ENCODE peak calls at places on chromosomes 4 and X, in ten cellular contexts. K is HCT116, I is astrocyte of the spinal cord, P is stomach, R is neural progenitor cell, D is coronary artery, B is fibroblast of lung, Z is GM06990, C is brain microvascular endothelial cell, H is upper lobe of right lung. A is an unnamed sample.

GRCh38 chr4:93791570-93792195 is 36.9 kb upstream of the ATOH1 start:
- DNase-seq in D (no peak), Z (peak; percentile 2), P (peak; percentile 59), K (peak; percentile 55), I (peak; percentile 59), B (peak; percentile 23), C (peak; percentile 40), H (no peak), R (peak; percentile 83), A (no peak)

GRCh38 chr4:34271479-34272355 is 1972.6 kb downstream of the ARAP2 start:
- DNase-seq in K (no peak), H (no peak), Z (no peak), C (no peak), B (no peak), P (no peak), I (no peak), D (no peak), R (no peak), A (no peak)

GRCh38 chr4:185738038-185738552 is 73.9 kb downstream of the SORBS2 start:
- DNase-seq in B (peak; percentile 72), H (no peak), I (peak; percentile 60), Z (no peak), P (no peak), R (no peak), C (peak; percentile 42), K (no peak), D (no peak), A (peak; percentile 52)

GRCh38 chr4:56658410-56659003 is 22.6 kb downstream of the HOPX start:
- DNase-seq in B (peak; percentile 85), I (peak; percentile 71), D (no peak), C (no peak), K (no peak), Z (no peak), R (no peak), H (no peak), P (no peak), A (no peak)

GRCh38 chrX:45056428-45057145 is 144.1 kb downstream of the DIPK2B start:
- DNase-seq in C (no peak), R (no peak), K (no peak), Z (no peak), I (no peak), H (no peak), D (no peak), B (no peak), P (no peak), A (no peak)

GRCh38 chr4:41882622-41883347 is 52.4 kb upstream of the TMEM33 start:
- DNase-seq in Z (peak; percentile 60), C (peak; percentile 25), B (peak; percentile 19), I (peak; percentile 42), D (no peak), R (peak; percentile 72), K (no peak), P (peak; percentile 42), H (peak; percentile 74), A (no peak)

GRCh38 chr4:114386637-114387233 is 211.9 kb upstream of the UGT8 start:
- DNase-seq in C (peak; percentile 39), I (peak; percentile 59), K (peak; percentile 38), Z (peak; percentile 6), R (peak; percentile 41), P (no peak), B (peak; percentile 31), D (no peak), H (no peak), A (no peak)

GRCh38 chr4:149223659-149224058 is 592.0 kb downstream of the IQCM start:
- DNase-seq in K (no peak), C (no peak), H (no peak), I (peak; percentile 8), R (no peak), Z (no peak), B (peak; percentile 83), P (no peak), D (no peak), A (peak; percentile 27)

GRCh38 chr4:17657849-17658248 is 43.4 kb downstream of the MED28 start:
- DNase-seq in H (no peak), P (no peak), Z (no peak), I (no peak), B (no peak), K (no peak), C (no peak), D (no peak), R (no peak), A (no peak)

GRCh38 chr4:59374416-59374815 is 1825.7 kb upstream of the ADGRL3 start:
- DNase-seq in I (no peak), C (no peak), P (no peak), B (no peak), H (no peak), Z (no peak), R (no peak), D (no peak), K (no peak), A (no peak)

GRCh38 chrX:120672389-120672788 is 42.5 kb upstream of the C1GALT1C1 start:
- DNase-seq in R (no peak), B (peak; percentile 84), P (peak; percentile 30), D (no peak), K (peak; percentile 1), I (peak; percentile 84), C (peak; percentile 85), Z (no peak), H (no peak), A (peak; percentile 62)

GRCh38 chr4:159398236-159398638 is 295.4 kb downstream of the RAPGEF2 start:
- DNase-seq in Z (no peak), H (no peak), C (no peak), D (no peak), R (no peak), I (peak; percentile 37), P (no peak), B (peak; percentile 68), K (no peak), A (no peak)

GRCh38 chr4:183142566-183143545 is 43.8 kb downstream of the WWC2 start:
- DNase-seq in B (peak; percentile 83), C (no peak), Z (no peak), I (peak; percentile 55), P (peak; percentile 88), K (no peak), D (no peak), R (no peak), H (no peak), A (peak; percentile 64)

GRCh38 chr4:100290585-100290984 is 100.3 kb upstream of the DDIT4L start:
- DNase-seq in R (no peak), C (no peak), D (no peak), B (peak; percentile 50), K (no peak), I (no peak), H (no peak), P (no peak), Z (no peak), A (no peak)

GRCh38 chr4:140219567-140219966 is 65.6 kb upstream of the MAML3 start:
- DNase-seq in I (no peak), P (no peak), Z (no peak), H (no peak), C (no peak), D (no peak), B (no peak), K (no peak), R (peak; percentile 33), A (no peak)

GRCh38 chr4:73620115-73620792 is at the start of gene RASSF6:
- DNase-seq in B (peak; percentile 20), C (no peak), P (peak; percentile 89), I (no peak), H (peak; percentile 93), R (peak; percentile 73), Z (peak; percentile 47), D (no peak), K (peak; percentile 55), A (no peak)

GRCh38 chr4:30600246-30600645 is 119.9 kb upstream of the PCDH7 start:
- DNase-seq in P (no peak), R (peak; percentile 73), H (no peak), K (no peak), I (peak; percentile 61), Z (no peak), D (no peak), B (peak; percentile 47), C (no peak), A (no peak)

GRCh38 chr4:88690355-88690754 is 7.3 kb downstream of the NAP1L5 start:
- DNase-seq in R (no peak), H (no peak), I (no peak), C (peak; percentile 41), Z (no peak), K (no peak), B (peak; percentile 58), P (no peak), D (no peak), A (no peak)

DNA sequence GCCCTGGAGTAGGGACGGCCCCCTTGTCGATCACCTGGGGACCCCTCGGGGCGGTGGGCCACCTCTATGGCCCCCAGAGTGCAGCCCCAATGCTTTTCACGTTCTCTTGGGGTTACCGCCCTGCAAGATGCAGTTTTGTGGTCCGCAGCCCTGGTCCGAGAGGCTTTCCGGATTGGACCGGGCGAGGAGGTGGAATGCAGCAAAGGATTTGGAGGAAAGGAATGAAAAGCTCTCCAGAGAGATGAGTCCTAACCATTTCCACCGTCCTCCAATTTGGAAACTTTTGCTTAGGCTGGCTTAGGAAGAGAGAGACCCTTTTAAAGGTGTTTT is 601 bp downstream of the SLC25A43 start:
- DNase-seq in C (no peak), H (no peak), P (no peak), B (peak; percentile 47), D (no peak), R (peak; percentile 33), K (no peak), Z (no peak), I (peak; percentile 24), A (no peak)
- H3K4me3 ChIP-seq in C (peak overlapping the region; percentile 62), H (peak overlapping the region; percentile 60), P (peak overlapping the region; percentile 62), B (peak overlapping the region; percentile 57), D (peak overlapping the region; percentile 88), R (peak overlapping the region; percentile 51), K (peak overlapping the region; percentile 47), Z (peak overlapping the region; percentile 75), I (peak overlapping the region; percentile 59), A (peak overlapping the region; percentile 46)

GRCh38 chrX:11464360-11464759 is 171.1 kb downstream of the AMELX start:
- DNase-seq in P (no peak), D (no peak), C (no peak), B (no peak), Z (no peak), H (no peak), R (no peak), I (no peak), K (no peak), A (no peak)
- TF ChIP-seq CTCF in P (no peak), D (no peak), C (no peak), B (no peak), Z (no peak), H (no peak), R (no peak), I (no peak), K (no peak), A (no peak)

DNA sequence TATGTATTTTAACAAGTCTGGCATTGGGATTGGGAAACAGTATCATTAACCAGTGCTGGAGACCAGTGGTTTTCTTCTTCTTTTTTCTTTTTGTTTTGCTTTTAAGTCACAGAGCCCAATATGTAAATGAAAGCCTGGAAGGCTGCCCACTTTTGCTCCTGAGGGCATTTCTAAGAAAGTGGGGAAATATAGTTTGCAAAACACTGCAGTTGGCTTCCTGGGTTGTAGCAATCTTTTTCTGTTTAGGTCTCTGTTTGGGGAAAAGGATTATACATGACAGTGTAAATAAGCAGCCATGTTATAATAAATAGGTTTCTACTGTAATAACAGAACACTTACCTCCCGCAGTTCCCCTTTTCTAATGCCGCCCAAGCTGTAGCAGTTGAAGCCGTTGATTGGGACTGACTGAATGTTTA is 105.5 kb downstream of the TMEM164 start:
- DNase-seq in P (peak; percentile 37), K (no peak), H (no peak), B (no peak), C (peak; percentile 12), R (no peak), I (peak; percentile 37), Z (no peak), D (no peak), A (no peak)
- H3K4me3 ChIP-seq in P (no peak overlapping the region), K (no peak overlapping the region), H (no peak overlapping the region), B (no peak overlapping the region), C (no peak overlapping the region), R (no peak overlapping the region), I (no peak overlapping the region), Z (no peak overlapping the region), D (no peak overlapping the region), A (no peak overlapping the region)

GRCh38 chr4:143939528-143939927 is 34.2 kb upstream of the GYPE start:
- DNase-seq in Z (no peak), C (no peak), R (no peak), P (no peak), D (no peak), K (no peak), I (no peak), B (no peak), H (no peak), A (no peak)
- TF ChIP-seq CTCF in Z (no peak), C (no peak), R (no peak), P (no peak), D (no peak), K (no peak), I (no peak), B (no peak), H (no peak), A (no peak)

A was measured in retinal pigment epithelial cell.